ENCODE peak calls at places on chromosomes 5 and 9, in five cellular contexts. V, U, J, H and E are unnamed samples.

GRCh38 chr5:71924980-71925379 is 182.3 kb upstream of the MAP1B start:
- DNase-seq in V (no peak), U (no peak), J (no peak), H (no peak), E (no peak)

GRCh38 chr5:68428232-68428811 is 212.8 kb downstream of the PIK3R1 start:
- DNase-seq in V (no peak), U (no peak), J (no peak), H (no peak), E (no peak)

GRCh38 chr5:8981496-8981895 is 564.4 kb downstream of the SEMA5A start:
- DNase-seq in V (no peak), U (no peak), J (no peak), H (no peak), E (no peak)

GRCh38 chr5:102681403-102681983 is 73.6 kb upstream of the PAM start:
- DNase-seq in V (peak; percentile 2), U (peak; percentile 46), J (peak; percentile 69), H (peak; percentile 43), E (peak; percentile 3)

GRCh38 chr9:27369591-27369990 is 72.6 kb upstream of the EQTN start:
- DNase-seq in V (no peak), U (no peak), J (no peak), H (peak; percentile 50), E (no peak)

GRCh38 chr5:62577488-62577887 is 1.1 kb upstream of the LRRC70 start:
- DNase-seq in V (no peak), U (no peak), J (no peak), H (no peak), E (no peak)

GRCh38 chr9:136545966-136546696 is at the start of gene NOTCH1:
- DNase-seq in V (no peak), U (peak; percentile 30), J (peak; percentile 89), H (peak; percentile 88), E (peak; percentile 80)

GRCh38 chr9:129262261-129262660 is 84.2 kb upstream of the IER5L start:
- DNase-seq in V (no peak), U (no peak), J (no peak), H (no peak), E (no peak)

GRCh38 chr9:99867536-99867935 is 38.9 kb upstream of the STX17 start:
- DNase-seq in V (no peak), U (no peak), J (no peak), H (no peak), E (no peak)

GRCh38 chr9:125650271-125650737 is 56.7 kb downstream of the MAPKAP1 start:
- DNase-seq in V (no peak), U (no peak), J (no peak), H (no peak), E (peak; percentile 96)

GRCh38 chr5:109803854-109804253 is 114.1 kb downstream of the MAN2A1 start:
- DNase-seq in V (no peak), U (peak; percentile 21), J (no peak), H (no peak), E (no peak)

GRCh38 chr5:78009937-78010527 is 233.9 kb upstream of the TBCA start:
- DNase-seq in V (no peak), U (no peak), J (no peak), H (no peak), E (no peak)

GRCh38 chr5:113236536-113237308 is 198.1 kb downstream of the TSSK1B start:
- DNase-seq in V (no peak), U (no peak), J (no peak), H (no peak), E (no peak)

GRCh38 chr5:158701406-158702177 is 398.1 kb downstream of the EBF1 start:
- DNase-seq in V (no peak), U (no peak), J (no peak), H (no peak), E (no peak)

GRCh38 chr9:15837079-15837679 is 284.3 kb downstream of the CCDC171 start:
- DNase-seq in V (no peak), U (peak; percentile 65), J (peak; percentile 33), H (peak; percentile 28), E (peak; percentile 7)

GRCh38 chr5:92911851-92912250 is 669.2 kb downstream of the NR2F1-AS1 start:
- DNase-seq in V (no peak), U (no peak), J (no peak), H (no peak), E (no peak)

GRCh38 chr9:72864327-72864726 is 88.5 kb downstream of the ALDH1A1 start:
- DNase-seq in V (no peak), U (no peak), J (no peak), H (no peak), E (no peak)

GRCh38 chr5:150322202-150322601 is 19.5 kb upstream of the ARSI start:
- DNase-seq in V (no peak), U (no peak), J (no peak), H (no peak), E (no peak)

GRCh38 chr5:130337179-130337888 is 433.1 kb downstream of the CHSY3 start:
- DNase-seq in V (no peak), U (no peak), J (no peak), H (no peak), E (no peak)

DNA sequence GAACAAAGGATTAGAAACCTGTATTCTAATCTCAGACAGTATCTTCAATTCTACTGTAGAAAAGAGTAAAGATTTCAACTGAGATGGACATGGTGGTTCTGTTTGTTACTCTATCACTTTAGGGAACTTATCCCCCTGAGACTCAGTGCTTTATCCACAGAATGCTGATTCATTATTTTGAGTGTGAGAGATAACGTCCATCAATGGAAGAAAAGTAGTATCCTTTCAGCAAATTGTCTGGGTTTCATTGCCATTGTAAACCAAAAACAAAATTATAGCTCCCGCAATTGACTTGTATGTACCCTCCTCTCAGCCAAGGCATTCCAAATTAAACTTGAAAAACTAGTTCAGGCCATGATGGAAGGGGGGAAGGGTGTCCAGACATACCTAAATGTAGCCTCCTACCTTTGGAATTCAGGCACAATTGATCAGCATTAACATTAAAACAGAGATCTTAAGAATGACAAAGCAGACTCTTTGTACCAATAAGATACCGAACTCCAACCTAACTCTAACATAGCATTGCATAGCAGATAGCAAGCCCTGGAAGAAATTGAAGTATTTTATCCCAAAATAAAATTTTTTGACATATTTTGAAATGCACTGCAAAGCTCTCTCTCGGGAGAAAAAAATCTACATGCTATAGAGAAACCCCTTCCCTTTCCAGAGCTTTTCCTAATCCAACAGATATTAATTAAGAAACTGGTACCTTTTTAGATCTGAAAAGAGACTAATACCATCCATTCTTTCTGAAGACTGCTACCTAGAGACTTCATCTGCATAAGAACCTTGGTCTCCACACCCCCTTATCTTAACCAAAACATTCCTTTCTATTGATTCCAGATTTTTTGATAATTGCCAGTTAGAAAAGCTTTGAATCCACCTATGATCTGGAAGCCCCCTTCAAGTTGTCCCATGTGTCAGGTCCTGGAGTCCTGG is 1055.7 kb downstream of the PTPRD start:
- DNase-seq in V (peak; percentile 88), U (no peak), J (no peak), H (peak; percentile 81), E (no peak)
- TF ChIP-seq SUZ12 in V (no peak), U (no peak), J (no peak), H (no peak), E (no peak)

GRCh38 chr5:160787247-160787646 is 64.8 kb downstream of the ATP10B start:
- DNase-seq in V (peak; percentile 15), U (peak; percentile 9), J (peak; percentile 11), H (no peak), E (peak; percentile 17)
- TF ChIP-seq SUZ12 in V (no peak), U (no peak), J (no peak), H (no peak), E (no peak)

DNA sequence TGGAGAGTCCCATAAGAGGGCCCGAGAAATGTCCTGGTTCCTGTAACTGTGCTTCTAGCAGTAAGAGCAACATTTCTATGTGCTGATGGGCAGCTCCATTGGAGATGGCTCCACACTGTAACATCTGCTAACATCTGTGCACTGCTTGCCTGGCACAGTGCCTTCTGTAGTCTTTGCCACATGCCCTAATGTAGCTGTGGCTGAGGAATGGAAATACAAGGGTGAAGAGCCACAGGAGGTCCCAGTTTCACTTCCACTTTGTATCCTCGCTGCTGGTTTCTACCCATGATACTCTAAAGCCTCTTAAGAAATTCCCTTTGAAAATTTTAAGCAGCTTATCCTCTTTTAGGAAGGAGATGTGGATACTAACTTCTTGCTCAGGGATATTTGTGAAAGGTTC is 97.4 kb downstream of the HOMER1 start:
- DNase-seq in V (no peak), U (no peak), J (no peak), H (no peak), E (peak; percentile 39)
- TF ChIP-seq SUZ12 in V (no peak), U (no peak), J (no peak), H (no peak), E (no peak)

GRCh38 chr9:33106827-33107621 is 30.6 kb upstream of the SMU1 start:
- DNase-seq in V (no peak), U (no peak), J (no peak), H (no peak), E (no peak)

GRCh38 chr9:33108472-33108871 is 32.0 kb upstream of the SMU1 start:
- DNase-seq in V (no peak), U (no peak), J (no peak), H (no peak), E (no peak)

GRCh38 chr9:33109097-33109496 is 32.6 kb upstream of the SMU1 start:
- DNase-seq in V (no peak), U (no peak), J (no peak), H (no peak), E (no peak)

GRCh38 chr9:33106372-33106771 is 29.9 kb upstream of the SMU1 start:
- DNase-seq in V (no peak), U (no peak), J (no peak), H (no peak), E (no peak)

DNA sequence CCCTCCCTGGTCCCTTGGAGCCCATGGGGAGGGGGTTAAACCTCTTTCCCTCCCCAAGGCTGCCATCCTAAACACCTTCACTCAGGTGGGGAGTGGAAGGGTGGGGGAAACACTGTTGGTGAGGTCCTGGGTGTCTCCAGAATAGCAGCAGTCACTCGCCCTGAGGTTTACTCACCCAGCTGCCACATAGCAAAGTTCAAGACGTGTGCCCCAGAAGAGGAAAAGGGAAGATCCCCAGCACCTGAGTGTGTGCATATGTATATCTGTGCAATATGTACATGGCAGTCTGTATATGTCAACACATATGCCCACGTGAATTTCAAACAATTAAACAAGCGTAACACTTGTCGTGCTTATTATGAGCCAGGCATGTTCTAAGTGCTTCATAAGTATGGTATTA is 31.3 kb upstream of the SMU1 start:
- DNase-seq in V (no peak), U (no peak), J (no peak), H (no peak), E (no peak)
- TF ChIP-seq SUZ12 in V (no peak), U (no peak), J (no peak), H (no peak), E (no peak)

DNA sequence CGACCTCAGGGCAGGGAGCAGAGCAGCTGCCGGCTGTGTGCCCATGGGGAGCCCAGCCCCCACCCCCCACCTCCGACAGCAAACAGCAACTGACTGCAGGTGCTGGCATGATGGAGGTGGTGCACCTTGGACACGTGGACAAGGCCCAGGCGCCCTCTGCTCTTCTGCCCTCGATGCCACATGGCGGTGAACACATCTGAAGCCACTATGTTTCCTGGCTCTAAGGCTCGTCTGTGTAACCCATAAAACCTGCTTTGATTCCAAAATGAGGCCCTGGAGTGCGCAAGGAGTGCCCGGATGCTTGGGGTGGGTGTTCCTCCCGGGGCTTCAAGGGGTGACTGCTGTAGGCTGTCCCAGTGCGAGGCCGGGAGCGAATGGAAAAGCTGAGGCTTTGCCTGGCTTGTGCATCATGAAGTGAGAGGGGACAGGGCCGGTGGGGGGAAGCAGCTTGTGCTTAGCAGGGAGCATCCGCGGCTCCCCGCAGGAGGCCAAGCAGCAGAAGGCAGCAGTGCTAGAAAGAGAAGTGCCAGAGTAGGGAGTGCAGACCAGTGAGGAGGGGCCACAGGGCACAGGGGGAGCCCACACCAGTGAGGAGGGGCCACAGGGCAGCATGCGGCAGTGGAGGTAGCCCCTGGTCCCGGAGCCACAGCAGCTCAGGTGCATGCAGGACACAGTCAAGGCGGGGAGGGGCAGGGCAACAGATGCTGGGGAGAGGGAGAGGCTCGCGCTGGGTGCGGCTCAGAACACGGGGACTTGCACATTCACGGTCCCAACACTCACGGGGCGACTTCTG is 30.0 kb downstream of the NKD2 start:
- DNase-seq in V (no peak), U (no peak), J (no peak), H (no peak), E (no peak)
- TF ChIP-seq SUZ12 in V (no peak), U (no peak), J (no peak), H (no peak), E (no peak)